ENCODE peak calls at places on chromosomes 3 and 15, in nine cellular contexts. A is GM06990, C is brain microvascular endothelial cell, B is vagina, E is sigmoid colon, V is uterus, G is right lobe of liver, U is SK-N-SH, R is PC-3. X is an unnamed sample. For H3K36me3, the result is how much of the 10 kb centered on the place peaks cover.

GRCh38 chr3:49901351-49902339 is 2.0 kb downstream of the MST1R start:
- DNase-seq in E (no peak), U (no peak), V (no peak), R (peak), G (no peak), B (no peak), A (no peak), C (no peak), X (no peak)

GRCh38 chr3:132417695-132418520 is 606 bp downstream of the DNAJC13 start:
- DNase-seq in A (no peak), V (no peak), R (peak), U (peak), C (peak), B (no peak), G (no peak), E (peak), X (no peak)

GRCh38 chr3:193929373-193929772 is 206.6 kb upstream of the HES1 start:
- DNase-seq in G (no peak), V (no peak), U (no peak), E (no peak), R (no peak), B (no peak), C (no peak), A (no peak), X (no peak)

GRCh38 chr15:66834863-66835557 is 133.0 kb downstream of the SMAD6 start:
- DNase-seq in A (no peak), U (no peak), E (no peak), G (no peak), C (no peak), B (no peak), R (no peak), V (no peak), X (no peak)

GRCh38 chr3:39361252-39361927 is 21.8 kb upstream of the SLC25A38 start:
- DNase-seq in R (no peak), A (peak), V (no peak), E (no peak), G (no peak), C (no peak), B (no peak), U (no peak), X (no peak)

GRCh38 chr15:96336643-96337353 is 6.3 kb downstream of the NR2F2 start:
- DNase-seq in B (no peak), U (no peak), C (peak), G (no peak), E (no peak), V (peak), A (no peak), R (peak), X (no peak)

GRCh38 chr3:56997675-56998074 is 62.8 kb upstream of the SPATA12 start:
- DNase-seq in V (no peak), C (no peak), E (no peak), G (no peak), R (no peak), B (no peak), A (no peak), U (no peak), X (no peak)

GRCh38 chr3:148598619-148599018 is 99.1 kb upstream of the AGTR1 start:
- DNase-seq in V (no peak), E (no peak), B (no peak), C (peak), U (no peak), A (no peak), R (no peak), G (no peak), X (no peak)

GRCh38 chr15:70375586-70375985 is 277.9 kb upstream of the TLE3 start:
- DNase-seq in B (no peak), E (no peak), C (no peak), A (no peak), R (no peak), U (no peak), V (no peak), G (no peak), X (no peak)

GRCh38 chr3:159664011-159664410 is 324.6 kb upstream of the IL12A start:
- DNase-seq in C (no peak), A (no peak), B (no peak), G (no peak), V (no peak), R (peak), U (peak), E (no peak), X (no peak)

GRCh38 chr3:31948255-31948654 is 32.8 kb downstream of the OSBPL10 start:
- DNase-seq in U (no peak), E (no peak), V (no peak), A (no peak), C (no peak), B (no peak), G (no peak), R (no peak), X (no peak)

GRCh38 chr15:66698971-66699370 is 3.1 kb upstream of the SMAD6 start:
- DNase-seq in A (no peak), B (no peak), G (no peak), C (no peak), R (no peak), E (no peak), V (no peak), U (no peak), X (no peak)

GRCh38 chr15:84797212-84797611 is 19.9 kb upstream of the ALPK3 start:
- DNase-seq in C (peak), B (no peak), U (no peak), G (no peak), R (no peak), V (no peak), E (no peak), A (no peak), X (no peak)

GRCh38 chr3:56135941-56136340 is 332.3 kb downstream of the ERC2 start:
- DNase-seq in C (no peak), B (no peak), E (no peak), A (no peak), V (no peak), G (no peak), U (no peak), R (no peak), X (no peak)

GRCh38 chr3:129602730-129603560 is 3.5 kb downstream of the PLXND1 start:
- DNase-seq in R (peak), C (peak), A (no peak), V (peak), U (no peak), B (no peak), G (no peak), E (peak), X (peak)

GRCh38 chr15:101538177-101538576 is 48.7 kb upstream of the PCSK6 start:
- DNase-seq in A (no peak), R (no peak), C (no peak), V (no peak), U (no peak), E (peak), B (peak), G (no peak), X (no peak)

DNA sequence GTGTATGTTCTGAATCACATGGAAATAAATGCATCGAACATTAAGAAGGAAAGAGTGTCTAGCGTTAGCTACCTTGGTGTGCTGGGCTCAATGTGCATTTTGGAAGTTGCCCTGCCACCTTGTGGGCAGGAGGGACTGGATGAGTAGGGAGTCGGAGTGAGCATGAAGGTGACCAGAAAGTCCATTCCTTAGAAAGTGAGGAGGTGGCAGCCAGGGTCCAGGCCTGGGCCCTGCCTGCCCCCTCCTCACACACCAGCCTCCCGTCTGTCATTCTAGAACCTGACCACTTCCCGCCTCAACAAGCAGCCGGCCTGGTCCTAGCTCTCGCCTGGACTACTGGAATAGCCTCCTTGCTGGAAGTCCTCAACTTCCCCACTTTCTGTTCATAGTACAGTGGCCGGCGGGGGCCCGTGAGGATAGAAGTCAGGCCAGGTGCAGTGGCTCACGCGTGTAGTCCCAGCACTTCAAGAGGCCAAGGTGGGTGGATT is 10.2 kb upstream of the GATA2 start:
- DNase-seq in C (no peak), A (no peak), E (no peak), G (no peak), V (no peak), R (peak), B (peak), U (no peak), X (no peak)
- H3K4me3 ChIP-seq in C (no peak), A (no peak), E (no peak), G (no peak), V (no peak), R (no peak), B (no peak), U (no peak), X (no peak)

GRCh38 chr3:15861163-15861562 is 63.4 kb upstream of the ANKRD28 start:
- DNase-seq in R (no peak), V (no peak), U (no peak), A (no peak), E (no peak), B (no peak), C (no peak), G (no peak), X (no peak)

GRCh38 chr3:15859507-15860013 is 61.8 kb upstream of the ANKRD28 start:
- DNase-seq in C (peak), A (peak), G (peak), B (no peak), R (peak), V (peak), U (peak), E (peak), X (no peak)

GRCh38 chr3:15860014-15860934 is 62.5 kb upstream of the ANKRD28 start:
- DNase-seq in A (peak), U (peak), V (peak), E (peak), R (peak), C (peak), G (peak), B (no peak), X (no peak)

GRCh38 chr3:15858547-15859506 is 61.0 kb upstream of the ANKRD28 start:
- DNase-seq in E (no peak), R (peak), A (peak), B (no peak), V (peak), U (peak), C (no peak), G (peak), X (no peak)
- TF ChIP-seq CTCF in E (peak), R (no peak), A (no peak), B (no peak), V (no peak), U (no peak), C (peak), G (no peak), X (peak)

GRCh38 chr3:9377981-9378380 is 15.1 kb downstream of the THUMPD3 start:
- DNase-seq in G (no peak), E (no peak), R (no peak), A (no peak), U (no peak), V (no peak), B (no peak), C (no peak), X (no peak)

GRCh38 chr3:9385209-9385936 is 12.0 kb upstream of the SETD5 start:
- DNase-seq in E (no peak), V (no peak), G (no peak), C (no peak), B (no peak), R (no peak), U (no peak), A (no peak), X (no peak)

GRCh38 chr3:9384141-9384828 is 13.1 kb upstream of the SETD5 start:
- DNase-seq in G (no peak), A (no peak), E (no peak), V (no peak), U (no peak), C (no peak), R (no peak), B (no peak), X (no peak)

GRCh38 chr3:9379327-9379726 is 16.5 kb downstream of the THUMPD3 start:
- DNase-seq in R (no peak), V (no peak), B (no peak), C (no peak), G (no peak), A (no peak), E (no peak), U (no peak), X (no peak)

DNA sequence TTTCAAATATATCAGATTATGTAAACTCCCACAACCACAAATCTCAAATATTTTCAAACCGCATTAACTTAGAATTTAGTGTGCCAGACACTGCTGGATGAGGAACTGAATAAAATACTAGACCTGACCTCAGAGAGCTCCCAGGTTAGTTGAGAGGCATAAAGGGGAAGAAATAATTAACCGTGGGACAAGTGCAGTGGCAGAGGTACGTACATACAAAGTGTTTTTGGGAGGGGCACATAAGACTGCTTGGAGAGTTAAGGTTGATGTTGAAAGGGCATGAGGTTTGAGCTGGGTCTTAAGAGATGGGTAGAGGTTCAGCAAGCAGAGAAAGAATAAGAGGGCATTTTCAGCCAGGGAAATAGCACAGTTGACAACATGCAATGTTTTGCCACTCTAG is 17.2 kb downstream of the THUMPD3 start:
- DNase-seq in U (no peak), A (no peak), B (no peak), R (no peak), C (no peak), V (no peak), G (no peak), E (no peak), X (no peak)
- H3K36me3 ChIP-seq in U (half or more), A (under half), B (half or more), R (half or more), C (under half), V (under half), G (under half), E (under half), X (under half)

DNA sequence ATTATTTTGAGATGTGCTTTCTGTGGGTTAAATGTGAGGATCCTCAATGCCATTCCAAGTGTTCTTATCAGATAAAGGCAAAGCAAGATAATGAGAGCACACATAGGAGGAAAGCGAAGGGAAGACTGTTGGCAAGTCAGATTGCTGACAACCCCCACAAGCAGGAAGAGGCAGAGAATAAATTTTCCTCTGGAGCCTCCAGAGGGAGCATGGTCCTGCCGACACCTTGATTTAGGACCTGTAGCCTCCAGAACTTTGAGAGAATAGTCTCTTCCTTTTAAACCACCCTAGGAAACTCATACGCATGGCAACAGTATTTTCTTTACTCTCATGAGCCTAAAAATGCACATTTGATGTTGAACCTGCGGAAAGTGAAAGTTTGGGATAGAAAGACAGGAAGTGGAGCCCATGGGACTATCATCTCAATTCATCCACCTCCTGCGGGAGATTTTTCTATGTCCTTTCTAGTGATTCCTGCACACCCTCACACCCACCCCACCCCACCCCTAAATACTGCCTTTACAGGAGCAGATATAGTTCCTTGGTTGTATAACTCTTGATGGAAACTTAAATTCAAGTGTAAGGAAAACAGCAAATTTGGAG is 116.7 kb upstream of the LPP start:
- DNase-seq in R (peak), C (no peak), V (no peak), E (no peak), G (peak), B (no peak), U (no peak), A (no peak), X (no peak)
- H3K4me3 ChIP-seq in R (no peak), C (no peak), V (no peak), E (no peak), G (no peak), B (no peak), U (no peak), A (no peak), X (no peak)

GRCh38 chr15:50675524-50676144 is 11.0 kb downstream of the TRPM7 start:
- DNase-seq in C (peak), R (peak), B (no peak), U (peak), A (no peak), G (no peak), E (no peak), V (no peak), X (no peak)
- TF ChIP-seq CTCF in C (peak), R (peak), B (peak), U (peak), A (peak), G (peak), E (peak), V (peak), X (peak)